ENCODE peak calls at places on chromosomes 6 and 20, in five cellular contexts. One of them, this sample, is unnamed.

GRCh38 chr20:50380697-50381040 is 129.5 kb upstream of the PTPN1 start:
- DNase-seq in CD8-positive, alpha-beta T cell: no peak
- DNase-seq in HL-60: no peak
- DNase-seq in osteoblast: no peak
- DNase-seq in Peyer's patch: no peak
- DNase-seq in this sample: peak; percentile 58

GRCh38 chr20:56504373-56505005 is 20.1 kb upstream of the FAM209A start:
- DNase-seq in CD8-positive, alpha-beta T cell: no peak
- DNase-seq in Peyer's patch: no peak
- DNase-seq in HL-60: no peak
- DNase-seq in osteoblast: no peak
- DNase-seq in this sample: no peak

GRCh38 chr6:157125531-157125930 is 197.8 kb downstream of the TMEM242 start:
- DNase-seq in CD8-positive, alpha-beta T cell: no peak
- DNase-seq in osteoblast: no peak
- DNase-seq in Peyer's patch: no peak
- DNase-seq in HL-60: no peak
- DNase-seq in this sample: no peak

GRCh38 chr20:53631909-53632662 is 38.4 kb upstream of the ZNF217 start:
- DNase-seq in osteoblast: no peak
- DNase-seq in HL-60: no peak
- DNase-seq in Peyer's patch: peak; percentile 14
- DNase-seq in CD8-positive, alpha-beta T cell: no peak
- DNase-seq in this sample: peak; percentile 5

GRCh38 chr6:28269492-28269891 is 2.5 kb downstream of the ZSCAN26 start:
- DNase-seq in Peyer's patch: no peak
- DNase-seq in CD8-positive, alpha-beta T cell: no peak
- DNase-seq in HL-60: no peak
- DNase-seq in osteoblast: peak; percentile 85
- DNase-seq in this sample: no peak

GRCh38 chr6:111841822-111842221 is 31.4 kb downstream of the FYN start:
- DNase-seq in CD8-positive, alpha-beta T cell: peak; percentile 70
- DNase-seq in Peyer's patch: peak; percentile 67
- DNase-seq in osteoblast: peak; percentile 79
- DNase-seq in HL-60: peak; percentile 70
- DNase-seq in this sample: peak; percentile 44

GRCh38 chr20:57991211-57991841 is 237.1 kb downstream of the ANKRD60 start:
- DNase-seq in Peyer's patch: no peak
- DNase-seq in osteoblast: peak; percentile 91
- DNase-seq in HL-60: no peak
- DNase-seq in CD8-positive, alpha-beta T cell: no peak
- DNase-seq in this sample: peak; percentile 52

GRCh38 chr6:35024601-35025054 is 116.5 kb downstream of the TCP11 start:
- DNase-seq in osteoblast: peak; percentile 81
- DNase-seq in Peyer's patch: no peak
- DNase-seq in HL-60: peak; percentile 58
- DNase-seq in CD8-positive, alpha-beta T cell: no peak
- DNase-seq in this sample: peak; percentile 67

GRCh38 chr6:11197175-11197535 is 35.3 kb downstream of the NEDD9 start:
- DNase-seq in HL-60: no peak
- DNase-seq in Peyer's patch: no peak
- DNase-seq in osteoblast: peak; percentile 85
- DNase-seq in CD8-positive, alpha-beta T cell: no peak
- DNase-seq in this sample: no peak

DNA sequence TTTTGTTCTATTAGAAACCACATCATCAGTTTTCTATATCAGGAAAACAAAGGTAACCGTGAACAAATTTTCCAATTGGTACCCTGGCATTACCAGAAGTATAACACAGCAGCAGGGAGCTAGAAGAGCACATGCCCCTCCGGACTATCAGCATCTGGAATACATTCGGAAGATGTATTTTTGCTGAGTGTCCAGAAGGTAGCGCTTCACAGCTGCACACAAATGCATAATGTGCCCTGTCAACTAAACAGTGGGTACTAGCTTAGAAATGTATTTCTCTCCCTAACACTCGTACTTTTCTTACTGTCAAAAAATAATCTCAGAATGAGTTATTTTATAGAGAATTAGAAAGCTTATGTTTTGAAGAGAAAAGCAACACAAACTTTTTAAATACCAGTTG is 77.6 kb downstream of the HUS1B start:
- DNase-seq in CD8-positive, alpha-beta T cell: no peak
- DNase-seq in HL-60: no peak
- DNase-seq in osteoblast: no peak
- DNase-seq in Peyer's patch: no peak
- DNase-seq in this sample: no peak
- TF ChIP-seq CTCF in CD8-positive, alpha-beta T cell: no peak
- TF ChIP-seq CTCF in HL-60: no peak
- TF ChIP-seq CTCF in osteoblast: no peak
- TF ChIP-seq CTCF in Peyer's patch: no peak
- TF ChIP-seq CTCF in this sample: no peak

DNA sequence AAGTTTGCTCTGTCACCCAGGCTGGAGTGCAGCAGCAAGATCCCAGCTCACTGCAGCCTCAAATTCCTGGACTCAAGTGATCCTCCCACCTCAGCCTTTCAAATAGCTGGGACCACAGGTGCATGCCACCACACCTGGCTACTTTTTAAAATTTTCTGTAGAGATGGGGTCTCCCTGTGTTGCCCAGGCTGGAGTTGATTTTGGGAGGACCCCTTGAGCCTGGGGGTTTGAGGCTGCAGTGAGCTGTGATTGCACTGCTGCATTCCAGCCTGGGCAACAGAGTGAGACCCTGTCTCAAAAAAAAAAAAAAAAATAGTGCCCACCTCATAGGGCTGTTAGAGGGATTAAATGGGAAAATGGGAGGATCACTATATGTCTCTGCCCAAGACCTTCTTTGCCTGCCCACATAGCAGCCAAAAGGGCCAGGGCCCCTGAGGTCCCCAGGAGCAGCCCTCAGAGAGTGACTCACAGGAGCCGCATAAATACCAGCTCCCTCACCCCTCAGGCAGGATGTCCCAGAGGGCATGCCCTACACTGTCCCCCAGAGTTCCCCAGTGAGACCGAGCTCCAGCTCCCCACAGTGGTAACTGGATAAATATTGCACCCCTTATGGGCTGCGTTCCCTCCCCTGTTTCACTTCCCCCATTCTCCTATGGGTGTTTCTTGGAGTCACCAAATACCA is 11.7 kb upstream of the MDGA1 start:
- DNase-seq in HL-60: no peak
- DNase-seq in Peyer's patch: no peak
- DNase-seq in osteoblast: no peak
- DNase-seq in CD8-positive, alpha-beta T cell: no peak
- DNase-seq in this sample: no peak
- H3K27ac ChIP-seq in HL-60: no peak overlapping the region
- H3K27ac ChIP-seq in Peyer's patch: no peak overlapping the region
- H3K27ac ChIP-seq in osteoblast: no peak overlapping the region
- H3K27ac ChIP-seq in CD8-positive, alpha-beta T cell: no peak overlapping the region
- H3K27ac ChIP-seq in this sample: no peak overlapping the region

DNA sequence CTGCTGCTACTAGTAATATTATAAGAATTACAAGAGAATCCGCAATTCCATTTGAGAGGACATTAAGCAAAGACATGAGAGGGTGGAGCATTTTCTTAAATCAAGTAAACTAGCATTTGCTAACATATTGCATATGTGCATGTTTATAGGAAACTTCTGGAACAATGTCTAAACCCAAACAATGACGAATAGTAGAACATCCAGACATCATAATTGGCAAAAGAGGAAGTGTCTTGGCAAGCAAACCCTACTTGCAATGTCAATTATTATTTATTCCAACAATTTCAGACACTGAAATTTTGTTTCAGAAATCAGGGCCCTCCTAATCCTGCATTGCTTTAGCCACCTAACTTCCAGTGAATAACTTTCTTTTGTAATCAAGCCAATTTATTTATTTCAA is 1155.3 kb upstream of the GJE1 start:
- DNase-seq in HL-60: no peak
- DNase-seq in Peyer's patch: no peak
- DNase-seq in osteoblast: no peak
- DNase-seq in CD8-positive, alpha-beta T cell: no peak
- DNase-seq in this sample: no peak
- TF ChIP-seq CTCF in HL-60: no peak
- TF ChIP-seq CTCF in Peyer's patch: no peak
- TF ChIP-seq CTCF in osteoblast: no peak
- TF ChIP-seq CTCF in CD8-positive, alpha-beta T cell: no peak
- TF ChIP-seq CTCF in this sample: no peak

GRCh38 chr6:131063764-131064272 is 773 bp upstream of the EPB41L2 start:
- DNase-seq in osteoblast: peak; percentile 2
- DNase-seq in CD8-positive, alpha-beta T cell: no peak
- DNase-seq in Peyer's patch: no peak
- DNase-seq in HL-60: no peak
- DNase-seq in this sample: peak; percentile 50

GRCh38 chr6:131062245-131063027 is 609 bp downstream of the EPB41L2 start:
- DNase-seq in HL-60: no peak
- DNase-seq in osteoblast: peak; percentile 64
- DNase-seq in CD8-positive, alpha-beta T cell: no peak
- DNase-seq in Peyer's patch: no peak
- DNase-seq in this sample: peak; percentile 49

GRCh38 chr6:131061771-131062160 is 1.3 kb downstream of the EPB41L2 start:
- DNase-seq in osteoblast: peak; percentile 41
- DNase-seq in Peyer's patch: no peak
- DNase-seq in HL-60: no peak
- DNase-seq in CD8-positive, alpha-beta T cell: no peak
- DNase-seq in this sample: no peak

GRCh38 chr6:131061041-131061770 is 1.8 kb downstream of the EPB41L2 start:
- DNase-seq in osteoblast: peak; percentile 38
- DNase-seq in CD8-positive, alpha-beta T cell: no peak
- DNase-seq in Peyer's patch: no peak
- DNase-seq in HL-60: no peak
- DNase-seq in this sample: no peak

DNA sequence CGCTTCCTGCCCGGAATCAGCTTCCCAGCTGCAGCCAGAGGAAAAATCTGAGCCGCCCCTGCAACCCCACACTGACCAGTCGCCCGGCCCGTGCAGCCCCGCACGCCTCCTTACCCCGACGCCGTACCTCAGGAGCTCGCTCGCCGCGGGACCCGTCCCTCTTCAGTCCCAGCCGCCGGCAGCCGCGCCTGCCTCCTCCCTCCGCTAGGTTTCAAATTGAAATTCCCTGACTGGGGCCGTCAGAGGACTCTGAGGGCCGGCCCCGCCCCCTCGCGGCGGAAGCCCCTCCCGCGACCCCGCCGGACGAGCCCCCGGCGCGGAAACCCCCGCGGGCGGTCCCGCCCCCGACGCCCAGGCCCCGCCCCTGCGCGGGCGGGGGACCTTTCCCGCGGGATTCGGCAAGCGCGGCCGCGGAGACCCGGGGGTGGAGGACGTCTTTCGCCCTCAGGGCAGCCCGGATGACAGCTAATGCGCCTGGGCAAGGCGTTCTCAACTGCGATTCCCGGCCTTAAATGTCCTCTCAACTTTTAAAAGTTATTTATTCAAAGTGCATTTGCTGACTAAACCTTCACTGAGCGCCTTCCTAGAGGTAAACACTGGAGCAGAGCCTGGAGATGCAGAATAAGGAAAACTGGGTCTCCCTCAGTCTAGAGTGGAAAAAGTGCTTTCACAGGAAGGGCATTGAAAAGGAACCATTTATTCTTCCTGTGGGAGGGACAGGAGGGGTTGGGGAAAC is at the start of gene EPB41L2:
- DNase-seq in Peyer's patch: peak; percentile 77
- DNase-seq in osteoblast: peak; percentile 97
- DNase-seq in CD8-positive, alpha-beta T cell: peak; percentile 85
- DNase-seq in HL-60: peak; percentile 4
- DNase-seq in this sample: peak; percentile 91
- H3K27ac ChIP-seq in Peyer's patch: peak within 1 kb of the TSS; percentile 69
- H3K27ac ChIP-seq in osteoblast: peak within 1 kb of the TSS; percentile 86
- H3K27ac ChIP-seq in CD8-positive, alpha-beta T cell: no peak within 1 kb of the TSS
- H3K27ac ChIP-seq in HL-60: no peak within 1 kb of the TSS
- H3K27ac ChIP-seq in this sample: peak within 1 kb of the TSS; percentile 94

DNA sequence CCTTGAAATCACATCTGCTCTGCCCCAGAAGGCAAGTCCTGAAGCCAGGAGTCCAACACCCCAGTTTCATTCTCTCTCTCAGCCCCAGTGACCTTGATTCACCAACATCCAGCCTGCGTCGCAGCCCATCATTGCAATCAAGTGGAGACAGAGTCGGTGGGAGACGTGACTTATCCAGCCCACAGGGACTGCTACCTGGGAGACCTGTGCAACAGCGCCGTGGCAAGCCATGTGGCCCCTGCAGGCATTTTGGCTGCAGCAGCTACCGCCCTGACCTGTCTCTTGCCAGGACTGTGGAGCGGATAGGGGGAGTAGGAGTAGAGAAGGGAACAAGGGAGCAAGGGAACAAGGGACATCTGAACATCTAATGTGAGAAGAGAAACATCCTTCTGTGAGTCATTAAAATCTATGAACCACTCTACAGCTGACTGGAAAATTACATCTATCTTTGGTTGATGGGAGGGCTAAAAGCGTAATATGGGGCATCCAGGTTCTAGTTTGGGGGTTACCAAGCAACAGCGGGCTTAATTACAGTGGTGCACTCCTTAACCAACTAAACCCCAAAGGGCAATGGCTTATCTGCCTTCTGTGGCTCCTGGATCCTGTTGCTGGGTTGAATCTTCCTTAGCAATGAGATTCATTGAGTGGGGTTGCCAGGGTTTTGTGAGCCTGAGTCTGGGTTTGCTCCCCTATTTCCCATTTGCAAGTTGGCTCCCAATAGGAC is 2.5 kb downstream of the LY6G6D start:
- DNase-seq in HL-60: no peak
- DNase-seq in osteoblast: peak; percentile 66
- DNase-seq in Peyer's patch: no peak
- DNase-seq in CD8-positive, alpha-beta T cell: no peak
- DNase-seq in this sample: no peak
- TF ChIP-seq CTCF in HL-60: no peak
- TF ChIP-seq CTCF in osteoblast: no peak
- TF ChIP-seq CTCF in Peyer's patch: no peak
- TF ChIP-seq CTCF in CD8-positive, alpha-beta T cell: no peak
- TF ChIP-seq CTCF in this sample: no peak

GRCh38 chr6:2477723-2478122 is 232.3 kb upstream of the GMDS start:
- DNase-seq in HL-60: no peak
- DNase-seq in Peyer's patch: no peak
- DNase-seq in CD8-positive, alpha-beta T cell: no peak
- DNase-seq in osteoblast: no peak
- DNase-seq in this sample: no peak

GRCh38 chr6:2476376-2476775 is 231.0 kb upstream of the GMDS start:
- DNase-seq in CD8-positive, alpha-beta T cell: no peak
- DNase-seq in HL-60: no peak
- DNase-seq in osteoblast: peak; percentile 83
- DNase-seq in Peyer's patch: no peak
- DNase-seq in this sample: peak; percentile 56

GRCh38 chr6:2481307-2481706 is 235.9 kb upstream of the GMDS start:
- DNase-seq in osteoblast: no peak
- DNase-seq in Peyer's patch: no peak
- DNase-seq in HL-60: no peak
- DNase-seq in CD8-positive, alpha-beta T cell: no peak
- DNase-seq in this sample: no peak

GRCh38 chr6:2480267-2480966 is 235.0 kb upstream of the GMDS start:
- DNase-seq in HL-60: peak; percentile 78
- DNase-seq in Peyer's patch: no peak
- DNase-seq in osteoblast: no peak
- DNase-seq in CD8-positive, alpha-beta T cell: no peak
- DNase-seq in this sample: no peak

GRCh38 chr6:2478200-2478599 is 232.8 kb upstream of the GMDS start:
- DNase-seq in CD8-positive, alpha-beta T cell: no peak
- DNase-seq in Peyer's patch: no peak
- DNase-seq in osteoblast: peak; percentile 89
- DNase-seq in HL-60: no peak
- DNase-seq in this sample: no peak
- H3K27ac ChIP-seq in CD8-positive, alpha-beta T cell: no peak overlapping the region
- H3K27ac ChIP-seq in Peyer's patch: no peak overlapping the region
- H3K27ac ChIP-seq in osteoblast: no peak overlapping the region
- H3K27ac ChIP-seq in HL-60: no peak overlapping the region
- H3K27ac ChIP-seq in this sample: no peak overlapping the region